ENCODE peak calls at places on chromosome 15, in ten cellular contexts. One of them, this sample, is unnamed.

GRCh38 chr15:44591326-44591725 is 54.4 kb downstream of the EIF3J start:
- DNase-seq in suprapubic skin: no peak
- DNase-seq in upper lobe of left lung: no peak
- DNase-seq in A549: no peak
- DNase-seq in sigmoid colon: no peak
- DNase-seq in esophagus muscularis mucosa: no peak
- DNase-seq in tibial nerve: no peak
- DNase-seq in stomach: no peak
- DNase-seq in transverse colon: no peak
- DNase-seq in HepG2: no peak
- DNase-seq in this sample: no peak

GRCh38 chr15:42065008-42065407 is 29.4 kb downstream of the PLA2G4D start:
- DNase-seq in upper lobe of left lung: no peak
- DNase-seq in stomach: peak; percentile 24
- DNase-seq in HepG2: peak; percentile 64
- DNase-seq in suprapubic skin: peak; percentile 53
- DNase-seq in sigmoid colon: no peak
- DNase-seq in A549: no peak
- DNase-seq in esophagus muscularis mucosa: no peak
- DNase-seq in tibial nerve: no peak
- DNase-seq in transverse colon: no peak
- DNase-seq in this sample: no peak

GRCh38 chr15:99324082-99324620 is 72.9 kb downstream of the LRRC28 start:
- DNase-seq in A549: peak; percentile 92
- DNase-seq in HepG2: no peak
- DNase-seq in suprapubic skin: no peak
- DNase-seq in transverse colon: no peak
- DNase-seq in esophagus muscularis mucosa: no peak
- DNase-seq in sigmoid colon: no peak
- DNase-seq in tibial nerve: no peak
- DNase-seq in stomach: no peak
- DNase-seq in upper lobe of left lung: no peak
- DNase-seq in this sample: no peak

GRCh38 chr15:51156957-51157356 is 62.3 kb upstream of the TNFAIP8L3 start:
- DNase-seq in esophagus muscularis mucosa: peak; percentile 78
- DNase-seq in HepG2: no peak
- DNase-seq in suprapubic skin: no peak
- DNase-seq in tibial nerve: no peak
- DNase-seq in A549: no peak
- DNase-seq in sigmoid colon: no peak
- DNase-seq in transverse colon: no peak
- DNase-seq in upper lobe of left lung: no peak
- DNase-seq in stomach: no peak
- DNase-seq in this sample: no peak

GRCh38 chr15:89358755-89359439 is 24.3 kb upstream of the POLG start:
- DNase-seq in suprapubic skin: peak; percentile 80
- DNase-seq in esophagus muscularis mucosa: no peak
- DNase-seq in stomach: peak; percentile 81
- DNase-seq in tibial nerve: peak; percentile 39
- DNase-seq in A549: peak; percentile 86
- DNase-seq in HepG2: peak; percentile 41
- DNase-seq in sigmoid colon: peak; percentile 81
- DNase-seq in upper lobe of left lung: peak; percentile 77
- DNase-seq in transverse colon: peak; percentile 79
- DNase-seq in this sample: peak; percentile 86

GRCh38 chr15:77482570-77482969 is 61.9 kb downstream of the HMG20A start:
- DNase-seq in transverse colon: no peak
- DNase-seq in stomach: no peak
- DNase-seq in HepG2: no peak
- DNase-seq in suprapubic skin: no peak
- DNase-seq in A549: no peak
- DNase-seq in sigmoid colon: no peak
- DNase-seq in esophagus muscularis mucosa: no peak
- DNase-seq in tibial nerve: no peak
- DNase-seq in upper lobe of left lung: no peak
- DNase-seq in this sample: no peak

GRCh38 chr15:33028495-33028894 is 166.0 kb downstream of the FMN1 start:
- DNase-seq in stomach: no peak
- DNase-seq in upper lobe of left lung: no peak
- DNase-seq in tibial nerve: no peak
- DNase-seq in suprapubic skin: no peak
- DNase-seq in esophagus muscularis mucosa: no peak
- DNase-seq in A549: no peak
- DNase-seq in HepG2: no peak
- DNase-seq in transverse colon: no peak
- DNase-seq in sigmoid colon: no peak
- DNase-seq in this sample: no peak

GRCh38 chr15:82894971-82895520 is 57.5 kb downstream of the HOMER2 start:
- DNase-seq in upper lobe of left lung: no peak
- DNase-seq in esophagus muscularis mucosa: no peak
- DNase-seq in stomach: no peak
- DNase-seq in tibial nerve: no peak
- DNase-seq in A549: no peak
- DNase-seq in transverse colon: no peak
- DNase-seq in suprapubic skin: no peak
- DNase-seq in HepG2: no peak
- DNase-seq in sigmoid colon: no peak
- DNase-seq in this sample: no peak

GRCh38 chr15:37079726-37080125 is 20.6 kb downstream of the MEIS2 start:
- DNase-seq in suprapubic skin: no peak
- DNase-seq in HepG2: no peak
- DNase-seq in stomach: no peak
- DNase-seq in transverse colon: no peak
- DNase-seq in sigmoid colon: no peak
- DNase-seq in esophagus muscularis mucosa: no peak
- DNase-seq in upper lobe of left lung: no peak
- DNase-seq in tibial nerve: no peak
- DNase-seq in A549: no peak
- DNase-seq in this sample: no peak

GRCh38 chr15:30990451-30991300 is 752 bp downstream of the MTMR10 start:
- DNase-seq in A549: no peak
- DNase-seq in tibial nerve: no peak
- DNase-seq in HepG2: peak; percentile 12
- DNase-seq in esophagus muscularis mucosa: no peak
- DNase-seq in suprapubic skin: no peak
- DNase-seq in upper lobe of left lung: no peak
- DNase-seq in stomach: no peak
- DNase-seq in sigmoid colon: no peak
- DNase-seq in transverse colon: peak; percentile 33
- DNase-seq in this sample: no peak

GRCh38 chr15:45362419-45362818 is 15.9 kb downstream of the GATM start:
- DNase-seq in A549: no peak
- DNase-seq in esophagus muscularis mucosa: no peak
- DNase-seq in suprapubic skin: no peak
- DNase-seq in sigmoid colon: no peak
- DNase-seq in stomach: no peak
- DNase-seq in upper lobe of left lung: no peak
- DNase-seq in tibial nerve: no peak
- DNase-seq in HepG2: no peak
- DNase-seq in transverse colon: no peak
- DNase-seq in this sample: no peak

GRCh38 chr15:100879461-100880138 is at the start of gene ALDH1A3:
- DNase-seq in stomach: no peak
- DNase-seq in tibial nerve: peak; percentile 35
- DNase-seq in esophagus muscularis mucosa: no peak
- DNase-seq in suprapubic skin: peak; percentile 60
- DNase-seq in upper lobe of left lung: no peak
- DNase-seq in HepG2: no peak
- DNase-seq in sigmoid colon: peak; percentile 88
- DNase-seq in transverse colon: peak; percentile 40
- DNase-seq in A549: peak; percentile 65
- DNase-seq in this sample: no peak

GRCh38 chr15:80058851-80059785 is at the start of gene ZFAND6:
- DNase-seq in stomach: peak; percentile 97
- DNase-seq in esophagus muscularis mucosa: peak; percentile 97
- DNase-seq in suprapubic skin: peak; percentile 96
- DNase-seq in tibial nerve: peak; percentile 88
- DNase-seq in transverse colon: peak; percentile 98
- DNase-seq in A549: peak; percentile 94
- DNase-seq in sigmoid colon: peak; percentile 97
- DNase-seq in upper lobe of left lung: peak; percentile 96
- DNase-seq in HepG2: peak; percentile 89
- DNase-seq in this sample: peak; percentile 97
- TF ChIP-seq POLR2A in stomach: no peak
- TF ChIP-seq POLR2A in esophagus muscularis mucosa: peak; percentile 57
- TF ChIP-seq POLR2A in suprapubic skin: peak; percentile 57
- TF ChIP-seq POLR2A in tibial nerve: peak; percentile 91
- TF ChIP-seq POLR2A in transverse colon: peak; percentile 88
- TF ChIP-seq POLR2A in A549: peak; percentile 91
- TF ChIP-seq POLR2A in sigmoid colon: peak; percentile 59
- TF ChIP-seq POLR2A in upper lobe of left lung: peak; percentile 81
- TF ChIP-seq POLR2A in HepG2: peak; percentile 83
- TF ChIP-seq POLR2A in this sample: peak; percentile 85

DNA sequence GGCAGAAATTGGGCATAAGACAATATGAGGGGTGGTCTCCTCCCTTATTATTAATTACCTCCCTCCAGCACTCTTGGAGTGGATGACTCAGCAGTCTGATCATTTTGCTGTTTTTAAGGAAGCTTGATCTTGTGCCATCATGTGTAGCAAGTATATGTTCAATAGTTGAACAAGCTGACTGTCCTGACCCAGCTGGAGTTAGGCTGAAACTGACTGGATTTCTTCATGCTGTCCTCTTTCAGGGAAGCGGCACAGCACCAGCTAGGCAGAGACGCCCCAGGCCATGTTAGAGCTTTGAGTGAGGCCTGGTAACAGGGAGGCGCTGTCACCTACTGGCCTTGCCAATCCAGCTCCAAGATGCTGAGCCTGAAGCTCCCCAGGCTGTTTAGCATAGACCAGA is 54.4 kb upstream of the KIF23 start:
- DNase-seq in sigmoid colon: no peak
- DNase-seq in HepG2: no peak
- DNase-seq in transverse colon: no peak
- DNase-seq in upper lobe of left lung: peak; percentile 24
- DNase-seq in tibial nerve: no peak
- DNase-seq in esophagus muscularis mucosa: no peak
- DNase-seq in stomach: no peak
- DNase-seq in A549: peak; percentile 26
- DNase-seq in suprapubic skin: no peak
- DNase-seq in this sample: no peak
- TF ChIP-seq EP300 in sigmoid colon: no peak
- TF ChIP-seq EP300 in HepG2: no peak
- TF ChIP-seq EP300 in transverse colon: no peak
- TF ChIP-seq EP300 in upper lobe of left lung: no peak
- TF ChIP-seq EP300 in tibial nerve: no peak
- TF ChIP-seq EP300 in esophagus muscularis mucosa: no peak
- TF ChIP-seq EP300 in stomach: no peak
- TF ChIP-seq EP300 in A549: no peak
- TF ChIP-seq EP300 in suprapubic skin: no peak
- TF ChIP-seq EP300 in this sample: no peak

DNA sequence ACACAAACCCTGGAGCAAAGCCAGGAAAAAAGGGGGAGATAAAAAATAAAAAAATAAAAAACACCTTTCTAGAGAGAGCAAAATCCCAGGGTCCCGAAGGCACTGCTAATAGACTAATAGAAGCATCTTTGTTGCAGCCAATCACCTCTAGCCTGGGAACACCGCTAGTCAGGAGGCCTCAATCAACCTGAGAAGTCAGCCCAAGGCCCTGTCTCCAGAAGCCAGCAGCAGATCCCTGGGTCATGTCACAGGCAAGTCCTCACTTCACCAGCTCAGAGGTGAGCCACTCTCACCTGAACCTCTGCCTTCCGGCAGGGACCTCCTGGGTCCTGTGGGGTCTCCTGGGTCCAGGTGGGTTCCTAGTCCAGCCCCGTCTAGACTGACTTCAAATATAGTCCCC is 37.5 kb downstream of the FAM174B start:
- DNase-seq in A549: no peak
- DNase-seq in esophagus muscularis mucosa: no peak
- DNase-seq in upper lobe of left lung: peak; percentile 21
- DNase-seq in suprapubic skin: no peak
- DNase-seq in sigmoid colon: peak; percentile 57
- DNase-seq in transverse colon: no peak
- DNase-seq in HepG2: no peak
- DNase-seq in tibial nerve: no peak
- DNase-seq in stomach: peak; percentile 31
- DNase-seq in this sample: no peak
- H3K27ac ChIP-seq in A549: peak overlapping the region; percentile 63
- H3K27ac ChIP-seq in esophagus muscularis mucosa: peak overlapping the region; percentile 72
- H3K27ac ChIP-seq in upper lobe of left lung: peak overlapping the region; percentile 67
- H3K27ac ChIP-seq in suprapubic skin: no peak overlapping the region
- H3K27ac ChIP-seq in sigmoid colon: peak overlapping the region; percentile 71
- H3K27ac ChIP-seq in transverse colon: peak overlapping the region; percentile 76
- H3K27ac ChIP-seq in HepG2: no peak overlapping the region
- H3K27ac ChIP-seq in tibial nerve: no peak overlapping the region
- H3K27ac ChIP-seq in stomach: peak overlapping the region; percentile 90
- H3K27ac ChIP-seq in this sample: peak overlapping the region; percentile 82

GRCh38 chr15:95932141-95932540 is 398.4 kb upstream of the NR2F2 start:
- DNase-seq in transverse colon: no peak
- DNase-seq in A549: no peak
- DNase-seq in tibial nerve: no peak
- DNase-seq in stomach: no peak
- DNase-seq in esophagus muscularis mucosa: no peak
- DNase-seq in HepG2: no peak
- DNase-seq in sigmoid colon: no peak
- DNase-seq in upper lobe of left lung: no peak
- DNase-seq in suprapubic skin: no peak
- DNase-seq in this sample: no peak

GRCh38 chr15:95937128-95937528 is 393.4 kb upstream of the NR2F2 start:
- DNase-seq in sigmoid colon: no peak
- DNase-seq in stomach: no peak
- DNase-seq in A549: no peak
- DNase-seq in transverse colon: no peak
- DNase-seq in suprapubic skin: no peak
- DNase-seq in upper lobe of left lung: no peak
- DNase-seq in esophagus muscularis mucosa: no peak
- DNase-seq in tibial nerve: no peak
- DNase-seq in HepG2: no peak
- DNase-seq in this sample: no peak

GRCh38 chr15:95931619-95932018 is 398.9 kb upstream of the NR2F2 start:
- DNase-seq in sigmoid colon: no peak
- DNase-seq in HepG2: no peak
- DNase-seq in stomach: no peak
- DNase-seq in transverse colon: no peak
- DNase-seq in A549: no peak
- DNase-seq in esophagus muscularis mucosa: no peak
- DNase-seq in tibial nerve: no peak
- DNase-seq in suprapubic skin: no peak
- DNase-seq in upper lobe of left lung: no peak
- DNase-seq in this sample: no peak

GRCh38 chr15:95932676-95933075 is 397.8 kb upstream of the NR2F2 start:
- DNase-seq in transverse colon: no peak
- DNase-seq in stomach: no peak
- DNase-seq in esophagus muscularis mucosa: no peak
- DNase-seq in sigmoid colon: no peak
- DNase-seq in tibial nerve: no peak
- DNase-seq in upper lobe of left lung: no peak
- DNase-seq in suprapubic skin: no peak
- DNase-seq in HepG2: no peak
- DNase-seq in A549: no peak
- DNase-seq in this sample: no peak

DNA sequence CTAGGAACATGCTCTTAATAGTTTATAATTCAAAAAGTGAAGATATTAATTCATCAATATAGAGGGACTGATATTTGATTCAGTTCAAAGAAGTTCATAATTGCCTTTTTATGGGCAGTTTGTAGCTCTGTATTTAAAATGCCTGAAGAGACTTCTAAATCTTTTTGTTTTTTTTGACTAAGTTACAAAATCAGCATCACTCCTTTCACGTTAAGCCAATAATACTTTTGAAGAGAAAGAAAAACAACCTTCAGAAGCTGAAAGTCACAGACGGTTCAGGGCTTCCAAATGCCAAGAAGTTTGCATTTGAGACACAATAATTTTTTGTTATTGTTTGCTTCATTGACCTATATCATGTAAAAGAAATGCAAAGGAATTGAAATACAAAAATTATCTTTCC is 394.6 kb upstream of the NR2F2 start:
- DNase-seq in stomach: no peak
- DNase-seq in tibial nerve: no peak
- DNase-seq in transverse colon: no peak
- DNase-seq in suprapubic skin: no peak
- DNase-seq in esophagus muscularis mucosa: no peak
- DNase-seq in HepG2: no peak
- DNase-seq in upper lobe of left lung: no peak
- DNase-seq in A549: no peak
- DNase-seq in sigmoid colon: no peak
- DNase-seq in this sample: no peak
- TF ChIP-seq POLR2A in stomach: no peak
- TF ChIP-seq POLR2A in tibial nerve: no peak
- TF ChIP-seq POLR2A in transverse colon: no peak
- TF ChIP-seq POLR2A in suprapubic skin: no peak
- TF ChIP-seq POLR2A in esophagus muscularis mucosa: no peak
- TF ChIP-seq POLR2A in HepG2: no peak
- TF ChIP-seq POLR2A in upper lobe of left lung: no peak
- TF ChIP-seq POLR2A in A549: no peak
- TF ChIP-seq POLR2A in sigmoid colon: no peak
- TF ChIP-seq POLR2A in this sample: no peak